ENCODE peak calls at places on chromosomes 1 and 21, in four cellular contexts. One of them, this sample, is unnamed.

GRCh38 chr1:225886159-225887029 is 2.6 kb downstream of the LEFTY1 start:
- DNase-seq in heart right ventricle: no peak
- DNase-seq in aorta: no peak
- DNase-seq in fibroblast of lung: no peak
- DNase-seq in this sample: no peak

GRCh38 chr1:178689769-178690168 is 35.3 kb upstream of the RALGPS2 start:
- DNase-seq in fibroblast of lung: no peak
- DNase-seq in heart right ventricle: no peak
- DNase-seq in aorta: no peak
- DNase-seq in this sample: no peak

GRCh38 chr1:119375366-119375765 is 6.8 kb downstream of the HAO2 start:
- DNase-seq in aorta: no peak
- DNase-seq in fibroblast of lung: no peak
- DNase-seq in heart right ventricle: no peak
- DNase-seq in this sample: no peak

GRCh38 chr1:17089496-17089895 is 29.8 kb downstream of the PADI2 start:
- DNase-seq in aorta: no peak
- DNase-seq in heart right ventricle: no peak
- DNase-seq in fibroblast of lung: no peak
- DNase-seq in this sample: no peak

GRCh38 chr1:201361652-201362504 is 15.6 kb downstream of the TNNT2 start:
- DNase-seq in aorta: peak; percentile 76
- DNase-seq in heart right ventricle: no peak
- DNase-seq in fibroblast of lung: peak; percentile 20
- DNase-seq in this sample: no peak

GRCh38 chr1:175313672-175314225 is 121.2 kb upstream of the KIAA0040 start:
- DNase-seq in aorta: no peak
- DNase-seq in fibroblast of lung: no peak
- DNase-seq in heart right ventricle: no peak
- DNase-seq in this sample: no peak

GRCh38 chr1:220974431-220974830 is 95.2 kb downstream of the HLX start:
- DNase-seq in fibroblast of lung: no peak
- DNase-seq in heart right ventricle: no peak
- DNase-seq in aorta: no peak
- DNase-seq in this sample: no peak

GRCh38 chr1:176252191-176252590 is 45.1 kb upstream of the COP1 start:
- DNase-seq in aorta: no peak
- DNase-seq in fibroblast of lung: no peak
- DNase-seq in heart right ventricle: no peak
- DNase-seq in this sample: no peak

GRCh38 chr21:31576428-31576827 is 83.1 kb upstream of the SOD1 start:
- DNase-seq in aorta: no peak
- DNase-seq in fibroblast of lung: peak; percentile 45
- DNase-seq in heart right ventricle: no peak
- DNase-seq in this sample: no peak

GRCh38 chr1:147771216-147772125 is 11.1 kb upstream of the GJA5 start:
- DNase-seq in heart right ventricle: peak; percentile 79
- DNase-seq in aorta: peak; percentile 89
- DNase-seq in fibroblast of lung: no peak
- DNase-seq in this sample: no peak

GRCh38 chr1:215569987-215570824 is 3.1 kb downstream of the KCTD3 start:
- DNase-seq in aorta: no peak
- DNase-seq in heart right ventricle: no peak
- DNase-seq in fibroblast of lung: peak; percentile 44
- DNase-seq in this sample: no peak

GRCh38 chr21:34782666-34783365 is 114.0 kb downstream of the CLIC6 start:
- DNase-seq in fibroblast of lung: no peak
- DNase-seq in aorta: no peak
- DNase-seq in heart right ventricle: no peak
- DNase-seq in this sample: peak; percentile 12

GRCh38 chr1:47871799-47872353 is 125.3 kb downstream of the TRABD2B start:
- DNase-seq in fibroblast of lung: no peak
- DNase-seq in aorta: no peak
- DNase-seq in heart right ventricle: no peak
- DNase-seq in this sample: peak; percentile 2

GRCh38 chr1:197868751-197869501 is 33.5 kb upstream of the C1orf53 start:
- DNase-seq in fibroblast of lung: peak; percentile 55
- DNase-seq in heart right ventricle: peak; percentile 30
- DNase-seq in aorta: no peak
- DNase-seq in this sample: peak; percentile 61

GRCh38 chr1:160167580-160167979 is 16.2 kb downstream of the ATP1A4 start:
- DNase-seq in heart right ventricle: no peak
- DNase-seq in fibroblast of lung: peak; percentile 11
- DNase-seq in aorta: no peak
- DNase-seq in this sample: no peak

GRCh38 chr1:43285269-43285986 is at the start of gene C1orf210:
- DNase-seq in fibroblast of lung: no peak
- DNase-seq in aorta: peak; percentile 76
- DNase-seq in heart right ventricle: no peak
- DNase-seq in this sample: no peak

GRCh38 chr1:184260382-184260781 is 126.4 kb upstream of the C1orf21 start:
- DNase-seq in fibroblast of lung: peak; percentile 92
- DNase-seq in aorta: no peak
- DNase-seq in heart right ventricle: no peak
- DNase-seq in this sample: peak; percentile 83

GRCh38 chr1:16017461-16018303 is at the start of gene HSPB7:
- DNase-seq in heart right ventricle: peak; percentile 90
- DNase-seq in aorta: peak; percentile 96
- DNase-seq in fibroblast of lung: peak; percentile 69
- DNase-seq in this sample: peak; percentile 60

GRCh38 chr1:32201011-32201855 is 838 bp downstream of the CCDC28B start:
- DNase-seq in aorta: peak; percentile 89
- DNase-seq in heart right ventricle: peak; percentile 86
- DNase-seq in fibroblast of lung: peak; percentile 52
- DNase-seq in this sample: peak; percentile 42

GRCh38 chr1:153552335-153552734 is 3.3 kb upstream of the S100A3 start:
- DNase-seq in aorta: no peak
- DNase-seq in fibroblast of lung: no peak
- DNase-seq in heart right ventricle: no peak
- DNase-seq in this sample: no peak

GRCh38 chr1:36609241-36610027 is 126.7 kb upstream of the CSF3R start:
- DNase-seq in heart right ventricle: peak; percentile 7
- DNase-seq in aorta: no peak
- DNase-seq in fibroblast of lung: peak; percentile 16
- DNase-seq in this sample: peak; percentile 34

GRCh38 chr1:159084152-159084551 is 7.6 kb upstream of the AIM2 start:
- DNase-seq in fibroblast of lung: no peak
- DNase-seq in aorta: no peak
- DNase-seq in heart right ventricle: no peak
- DNase-seq in this sample: no peak

GRCh38 chr21:29423051-29423450 is 124.3 kb downstream of the BACH1 start:
- DNase-seq in aorta: no peak
- DNase-seq in fibroblast of lung: peak; percentile 3
- DNase-seq in heart right ventricle: no peak
- DNase-seq in this sample: no peak

GRCh38 chr1:204846546-204846945 is 24.1 kb upstream of the NFASC start:
- DNase-seq in heart right ventricle: no peak
- DNase-seq in aorta: no peak
- DNase-seq in fibroblast of lung: no peak
- DNase-seq in this sample: no peak

GRCh38 chr1:51915958-51916357 is 37.4 kb upstream of the NRDC start:
- DNase-seq in heart right ventricle: no peak
- DNase-seq in aorta: no peak
- DNase-seq in fibroblast of lung: no peak
- DNase-seq in this sample: no peak

GRCh38 chr1:100322436-100323211 is 29.7 kb upstream of the CDC14A start:
- DNase-seq in aorta: no peak
- DNase-seq in heart right ventricle: no peak
- DNase-seq in fibroblast of lung: no peak
- DNase-seq in this sample: no peak

GRCh38 chr21:34078915-34079314 is 5.5 kb downstream of the MRPS6 start:
- DNase-seq in aorta: no peak
- DNase-seq in fibroblast of lung: no peak
- DNase-seq in heart right ventricle: no peak
- DNase-seq in this sample: no peak

GRCh38 chr1:230572121-230573083 is 69.9 kb upstream of the COG2 start:
- DNase-seq in heart right ventricle: no peak
- DNase-seq in aorta: no peak
- DNase-seq in fibroblast of lung: no peak
- DNase-seq in this sample: no peak

GRCh38 chr21:39694750-39695149 is 50.2 kb upstream of the IGSF5 start:
- DNase-seq in fibroblast of lung: peak; percentile 59
- DNase-seq in heart right ventricle: no peak
- DNase-seq in aorta: no peak
- DNase-seq in this sample: peak; percentile 12

GRCh38 chr21:18334066-18334465 is 69.5 kb downstream of the TMPRSS15 start:
- DNase-seq in aorta: no peak
- DNase-seq in heart right ventricle: no peak
- DNase-seq in fibroblast of lung: no peak
- DNase-seq in this sample: no peak

GRCh38 chr1:168465942-168466702 is 77.7 kb downstream of the XCL2 start:
- DNase-seq in aorta: no peak
- DNase-seq in heart right ventricle: peak; percentile 26
- DNase-seq in fibroblast of lung: peak; percentile 89
- DNase-seq in this sample: no peak

GRCh38 chr1:43274125-43274803 is 4.5 kb downstream of the TMEM125 start:
- DNase-seq in aorta: peak; percentile 61
- DNase-seq in heart right ventricle: peak; percentile 29
- DNase-seq in fibroblast of lung: peak; percentile 36
- DNase-seq in this sample: peak; percentile 9

GRCh38 chr1:53410100-53410541 is 49.1 kb upstream of the DMRTB1 start:
- DNase-seq in heart right ventricle: no peak
- DNase-seq in fibroblast of lung: peak; percentile 56
- DNase-seq in aorta: no peak
- DNase-seq in this sample: peak; percentile 46
- H3K27me3 ChIP-seq in heart right ventricle: peaks cover 17% of the 10 kb centered on the region
- H3K27me3 ChIP-seq in fibroblast of lung: peaks cover 18% of the 10 kb centered on the region
- H3K27me3 ChIP-seq in aorta: no peaks in the 10 kb centered on the region
- H3K27me3 ChIP-seq in this sample: peaks cover 8% of the 10 kb centered on the region

DNA sequence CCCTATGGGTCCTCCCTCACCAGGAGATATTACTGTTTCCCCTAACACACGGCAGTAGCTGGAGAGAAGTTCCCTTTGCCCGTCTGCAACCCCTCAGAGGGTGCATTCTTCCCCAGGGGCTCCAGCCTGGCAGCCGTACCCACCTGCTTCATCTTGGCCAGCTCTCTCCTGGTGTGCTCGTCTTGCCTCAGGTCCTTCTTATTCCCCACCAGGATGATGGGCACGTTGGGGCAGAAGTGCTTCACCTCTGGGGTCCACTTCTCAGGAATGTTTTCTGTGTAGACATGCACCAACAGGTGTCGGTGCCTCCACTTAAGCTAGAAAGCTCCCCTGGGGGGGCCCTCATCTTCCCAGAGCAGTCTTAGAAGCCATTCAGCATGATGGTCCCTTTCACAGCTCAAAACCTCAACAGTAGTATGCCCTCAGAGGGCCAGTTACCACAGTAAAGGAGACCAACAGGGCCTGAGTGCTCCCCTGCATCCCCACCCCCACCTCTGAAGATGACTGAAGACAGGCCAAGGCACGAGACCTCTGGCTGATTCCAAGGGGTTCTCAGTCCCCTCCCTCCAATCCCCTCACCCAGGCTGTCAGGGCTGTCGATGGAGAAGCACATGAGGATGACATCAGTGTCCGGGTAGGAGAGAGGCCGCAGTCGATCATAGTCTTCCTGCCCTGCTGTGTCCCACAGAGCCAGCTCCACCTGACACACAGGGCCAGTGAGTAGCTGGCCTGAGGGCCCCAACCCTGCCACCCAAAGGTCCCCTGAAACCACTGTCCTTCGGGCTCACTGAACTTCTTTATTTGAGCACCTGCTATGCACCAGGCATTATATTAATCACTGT is 4.3 kb downstream of the RHOC start:
- DNase-seq in fibroblast of lung: no peak
- DNase-seq in aorta: peak; percentile 67
- DNase-seq in heart right ventricle: no peak
- DNase-seq in this sample: no peak
- H3K4me3 ChIP-seq in fibroblast of lung: no peak overlapping the region
- H3K4me3 ChIP-seq in aorta: no peak overlapping the region
- H3K4me3 ChIP-seq in heart right ventricle: no peak overlapping the region
- H3K4me3 ChIP-seq in this sample: no peak overlapping the region

DNA sequence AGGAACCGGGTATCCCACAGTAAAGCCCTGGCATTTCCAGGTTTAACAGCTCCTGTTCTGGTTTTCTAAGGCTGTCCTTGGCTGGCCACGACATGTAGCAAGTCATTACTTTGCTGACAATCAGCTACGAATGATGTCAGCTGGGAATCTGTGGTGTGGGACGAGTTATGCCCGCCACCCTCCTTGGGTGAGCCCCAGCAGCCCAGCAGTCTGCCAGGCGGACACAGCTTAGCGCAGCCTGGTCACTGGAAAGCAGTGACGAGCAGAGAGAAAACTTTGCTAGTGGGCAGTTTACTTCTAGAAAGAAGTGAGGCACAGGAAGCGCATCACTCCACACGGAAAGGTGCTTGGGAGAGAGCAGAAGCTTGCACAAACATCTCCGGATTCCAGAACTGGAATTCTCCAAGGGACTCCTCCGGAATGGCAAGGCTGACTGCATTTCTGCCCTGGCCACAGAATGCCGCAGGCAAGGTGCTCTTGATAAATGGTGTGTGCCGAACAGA is 15.5 kb upstream of the ZNF436 start:
- DNase-seq in heart right ventricle: no peak
- DNase-seq in fibroblast of lung: peak; percentile 78
- DNase-seq in aorta: no peak
- DNase-seq in this sample: no peak
- H3K27ac ChIP-seq in heart right ventricle: no peak overlapping the region
- H3K27ac ChIP-seq in fibroblast of lung: no peak overlapping the region
- H3K27ac ChIP-seq in aorta: peak overlapping the region; percentile 4
- H3K27ac ChIP-seq in this sample: peak overlapping the region; percentile 28

GRCh38 chr1:154808261-154808908 is 61.7 kb downstream of the KCNN3 start:
- DNase-seq in fibroblast of lung: no peak
- DNase-seq in heart right ventricle: no peak
- DNase-seq in aorta: no peak
- DNase-seq in this sample: no peak
- H3K27me3 ChIP-seq in fibroblast of lung: peaks cover 49% of the 10 kb centered on the region
- H3K27me3 ChIP-seq in heart right ventricle: peaks cover 5% of the 10 kb centered on the region
- H3K27me3 ChIP-seq in aorta: no peaks in the 10 kb centered on the region
- H3K27me3 ChIP-seq in this sample: peaks cover 21% of the 10 kb centered on the region

DNA sequence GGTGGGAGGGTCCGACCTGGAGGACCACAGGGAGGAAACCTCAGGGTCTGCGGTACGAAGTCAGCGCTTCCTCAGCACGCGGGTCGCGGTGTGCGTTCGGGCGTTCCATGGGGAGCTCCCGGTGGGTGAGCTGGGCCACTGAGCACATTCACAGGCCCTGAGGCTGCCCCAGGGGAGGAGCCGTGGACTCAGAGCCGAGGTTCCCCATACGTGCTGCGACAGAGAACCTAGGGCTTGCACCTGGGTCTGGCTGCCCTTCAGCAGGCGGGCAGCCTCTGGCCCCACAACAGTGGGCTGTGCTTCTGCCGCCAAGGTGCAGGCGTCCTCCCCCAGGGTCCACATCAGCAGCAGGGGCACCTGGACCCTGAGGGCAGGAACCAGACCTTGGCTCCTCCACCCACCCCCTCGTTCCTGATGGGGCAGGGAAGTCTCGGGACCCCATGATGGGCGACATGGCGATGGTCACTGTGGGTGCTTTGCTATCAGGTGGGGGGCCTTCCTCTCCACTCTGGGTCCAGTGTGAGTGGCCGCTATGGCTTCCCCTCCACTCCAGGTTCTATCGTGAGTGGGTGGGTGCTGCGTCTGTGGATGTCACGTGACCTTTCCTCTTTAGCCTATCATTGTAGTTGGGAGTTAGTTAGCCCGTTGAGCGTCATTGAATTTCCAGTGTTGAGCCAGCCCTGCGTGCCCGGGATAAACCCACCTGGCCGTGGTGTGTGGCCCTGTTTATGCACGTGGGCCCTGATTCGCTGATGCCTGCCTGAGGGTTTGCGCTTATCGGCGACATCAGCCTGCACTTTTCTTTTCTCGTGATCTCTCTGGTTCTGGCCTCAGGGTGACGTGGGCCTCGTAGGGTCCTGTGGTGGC is 27.9 kb downstream of the FTCD start:
- DNase-seq in heart right ventricle: no peak
- DNase-seq in fibroblast of lung: no peak
- DNase-seq in aorta: peak; percentile 68
- DNase-seq in this sample: no peak
- H3K4me3 ChIP-seq in heart right ventricle: no peak overlapping the region
- H3K4me3 ChIP-seq in fibroblast of lung: no peak overlapping the region
- H3K4me3 ChIP-seq in aorta: no peak overlapping the region
- H3K4me3 ChIP-seq in this sample: no peak overlapping the region